ENCODE peak calls at places on chromosomes 4 and X, in four cellular contexts. U is stomach, P is GM23338, K is nephron progenitor cell. T is an unnamed sample.

GRCh38 chrX:132407704-132408103 is 81.1 kb downstream of the MBNL3 start:
- DNase-seq in U (no peak), P (no peak), K (no peak), T (no peak)

GRCh38 chr4:17018013-17018412 is 119.6 kb upstream of the LDB2 start:
- DNase-seq in K (no peak), P (peak; percentile 65), U (no peak), T (no peak)

GRCh38 chrX:31590581-31591113 is 518.8 kb upstream of the FTHL17 start:
- DNase-seq in U (no peak), K (no peak), P (no peak), T (no peak)

GRCh38 chr4:3290889-3291321 is 1.9 kb upstream of the RGS12 start:
- DNase-seq in U (peak; percentile 17), K (no peak), P (no peak), T (no peak)

GRCh38 chr4:116628598-116628997 is 456.8 kb downstream of the TRAM1L1 start:
- DNase-seq in U (no peak), P (no peak), K (no peak), T (no peak)

GRCh38 chr4:575281-576141 is 584 bp downstream of the TMEM271 start:
- DNase-seq in K (peak; percentile 89), P (peak; percentile 86), U (no peak), T (no peak)

GRCh38 chr4:82138376-82138775 is 235.4 kb downstream of the HNRNPD start:
- DNase-seq in U (no peak), P (no peak), K (no peak), T (no peak)

GRCh38 chr4:128540122-128540521 is 252.5 kb upstream of the PGRMC2 start:
- DNase-seq in P (peak; percentile 39), U (no peak), K (no peak), T (no peak)

GRCh38 chr4:185512516-185512915 is 22.8 kb downstream of the PDLIM3 start:
- DNase-seq in P (no peak), U (no peak), K (no peak), T (no peak)

GRCh38 chr4:48065587-48066052 is 49.0 kb downstream of the NIPAL1 start:
- DNase-seq in P (no peak), U (no peak), K (no peak), T (peak; percentile 69)

GRCh38 chrX:56281789-56282188 is 49.6 kb downstream of the KLF8 start:
- DNase-seq in K (no peak), U (no peak), P (peak; percentile 21), T (no peak)

GRCh38 chr4:128386761-128387599 is 99.4 kb upstream of the PGRMC2 start:
- DNase-seq in U (peak; percentile 90), K (peak; percentile 36), P (no peak), T (no peak)

GRCh38 chr4:145299380-145300076 is 119.1 kb upstream of the OTUD4 start:
- DNase-seq in U (no peak), P (no peak), K (no peak), T (peak; percentile 54)

GRCh38 chr4:140726776-140727500 is 29.2 kb downstream of the TBC1D9 start:
- DNase-seq in U (no peak), K (no peak), P (no peak), T (no peak)

GRCh38 chrX:11287505-11287904 is 5.7 kb upstream of the AMELX start:
- DNase-seq in K (no peak), U (no peak), P (no peak), T (no peak)

GRCh38 chr4:184807797-184808718 is 17.7 kb downstream of the ACSL1 start:
- DNase-seq in U (peak; percentile 49), K (no peak), P (peak; percentile 91), T (no peak)

GRCh38 chr4:132001542-132001941 is 1147.6 kb upstream of the PCDH10 start:
- DNase-seq in P (no peak), U (no peak), K (no peak), T (no peak)

GRCh38 chr4:24800273-24800880 is 5.0 kb downstream of the SOD3 start:
- DNase-seq in U (no peak), K (peak; percentile 12), P (peak; percentile 56), T (no peak)

GRCh38 chr4:56261027-56261426 is 126.3 kb downstream of the AASDH start:
- DNase-seq in K (no peak), P (no peak), U (no peak), T (peak; percentile 16)

GRCh38 chr4:40199179-40199670 is 2.4 kb downstream of the RHOH start:
- DNase-seq in U (no peak), K (no peak), P (no peak), T (no peak)

GRCh38 chrX:87621697-87622096 is 104.1 kb downstream of the KLHL4 start:
- DNase-seq in P (no peak), K (no peak), U (no peak), T (no peak)

GRCh38 chr4:59127748-59128147 is 2017.6 kb upstream of the IGFBP7 start:
- DNase-seq in K (no peak), U (no peak), P (no peak), T (no peak)

GRCh38 chrX:153981231-153981630 is 8.7 kb downstream of the TMEM187 start:
- DNase-seq in K (no peak), P (no peak), U (no peak), T (no peak)

GRCh38 chrX:110847334-110847733 is 51.7 kb upstream of the CHRDL1 start:
- DNase-seq in U (no peak), P (peak; percentile 68), K (peak; percentile 38), T (peak; percentile 9)

GRCh38 chrX:112735147-112735546 is 55.4 kb upstream of the LHFPL1 start:
- DNase-seq in P (no peak), K (no peak), U (no peak), T (no peak)

GRCh38 chr4:94400191-94400590 is 51.6 kb upstream of the PDLIM5 start:
- DNase-seq in K (no peak), P (no peak), U (no peak), T (no peak)

GRCh38 chrX:17580529-17581155 is 156.7 kb upstream of the SCML1 start:
- DNase-seq in K (no peak), P (no peak), U (no peak), T (no peak)

GRCh38 chrX:133953078-133953477 is 32.3 kb downstream of the GPC3 start:
- DNase-seq in K (no peak), U (no peak), P (no peak), T (no peak)
- TF ChIP-seq CTCF in K (no peak), U (no peak), P (no peak), T (no peak)

DNA sequence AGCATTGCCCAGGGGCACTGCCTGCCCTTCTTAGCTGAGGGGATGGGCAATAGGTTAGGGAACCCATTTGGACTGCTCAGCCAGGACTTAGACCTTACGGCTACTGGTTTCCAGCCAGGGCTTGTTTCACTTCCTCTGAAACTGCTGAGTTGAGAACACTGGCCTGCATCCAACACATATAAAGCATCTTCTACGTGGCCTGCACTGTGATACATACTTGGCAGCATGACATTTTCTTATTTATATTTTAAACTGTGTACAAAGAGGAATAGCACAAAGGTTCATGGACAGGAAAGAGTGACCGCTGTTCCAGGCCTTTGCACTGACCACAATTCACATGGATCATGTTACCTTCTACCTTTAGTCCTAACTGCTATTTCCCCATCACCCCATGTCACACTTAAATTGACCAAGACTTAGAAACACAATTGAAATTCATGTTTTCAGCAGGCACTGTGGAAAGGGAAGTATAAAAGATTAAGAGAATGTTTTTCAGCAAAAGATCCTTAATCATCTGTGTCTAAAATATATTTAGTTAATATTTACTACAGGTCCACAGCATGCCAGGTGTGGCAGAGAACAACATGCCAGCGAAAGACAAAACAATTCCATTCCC is 43.7 kb downstream of the NLGN4X start:
- DNase-seq in U (no peak), P (no peak), K (no peak), T (no peak)
- TF ChIP-seq CTCF in U (no peak), P (no peak), K (no peak), T (no peak)

GRCh38 chr4:172892300-172892699 is 276.3 kb upstream of the GALNT7 start:
- DNase-seq in K (no peak), U (no peak), P (peak; percentile 69), T (no peak)
- TF ChIP-seq CTCF in K (peak; percentile 55), U (no peak), P (peak; percentile 89), T (peak; percentile 86)

GRCh38 chrX:7828594-7828993 is 14.4 kb upstream of the VCX start:
- DNase-seq in U (no peak), P (peak; percentile 30), K (no peak), T (no peak)
- TF ChIP-seq CTCF in U (no peak), P (peak; percentile 48), K (peak; percentile 40), T (peak; percentile 24)

GRCh38 chr4:139617702-139618490 is 47.7 kb upstream of the MGST2 start:
- DNase-seq in P (peak; percentile 63), U (no peak), K (no peak), T (no peak)
- TF ChIP-seq CTCF in P (peak; percentile 61), U (peak; percentile 18), K (peak; percentile 36), T (no peak)

DNA sequence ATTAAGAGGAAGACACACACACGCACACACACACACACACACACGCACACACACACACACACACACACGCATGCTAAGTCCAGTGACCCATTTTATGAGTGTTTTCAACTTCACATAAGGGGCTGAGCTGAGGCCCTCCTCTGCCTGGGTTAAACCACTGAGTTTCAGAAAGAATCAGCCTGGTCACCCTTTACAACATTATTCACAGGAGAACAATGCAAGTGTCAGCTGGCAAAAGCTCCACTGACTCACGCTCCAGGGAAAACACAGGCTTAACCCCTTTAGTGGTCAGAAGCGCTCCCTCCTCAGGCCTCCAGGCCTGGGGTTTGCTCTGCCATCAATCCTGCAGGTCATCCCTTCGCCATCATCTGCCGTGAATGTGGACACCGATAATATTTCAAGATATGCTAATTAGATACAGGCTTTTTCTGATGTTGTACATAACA is 46.9 kb downstream of the ACOX3 start:
- DNase-seq in U (no peak), P (no peak), K (no peak), T (no peak)
- TF ChIP-seq CTCF in U (no peak), P (no peak), K (no peak), T (no peak)

GRCh38 chr4:11765849-11766453 is 337.3 kb upstream of the HS3ST1 start:
- DNase-seq in U (no peak), K (peak; percentile 30), P (peak; percentile 78), T (no peak)
- TF ChIP-seq CTCF in U (peak; percentile 66), K (peak; percentile 80), P (peak; percentile 83), T (peak; percentile 75)